ENCODE peak calls at places on chromosomes 3 and 15, in seven cellular contexts. R is anterior cingulate cortex; G is T-helper 2 cell; Y is stimulated activated CD8-positive, alpha-beta memory T cell treated with anti-CD3 and anti-CD28 coated beads, Interleukin-4, amount 100 ng/mL, for 4 hours; H is K562; A is brain pericyte; Z is psoas muscle. F is an unnamed sample.

GRCh38 chr3:11096266-11097135 is 57.8 kb upstream of the HRH1 start:
- DNase-seq in R (peak), G (no peak), Y (peak), H (peak), A (peak), Z (peak), F (peak)

GRCh38 chr3:167066977-167067843 is 312.9 kb downstream of the ZBBX start:
- DNase-seq in R (no peak), G (no peak), Y (no peak), H (no peak), A (no peak), Z (no peak), F (no peak)

GRCh38 chr15:64247535-64247905 is 84.7 kb upstream of the PPIB start:
- DNase-seq in R (no peak), G (no peak), Y (no peak), H (no peak), A (no peak), Z (no peak), F (no peak)

GRCh38 chr15:40282870-40283614 is at the start of gene ANKRD63:
- DNase-seq in R (no peak), G (peak), Y (no peak), H (peak), A (no peak), Z (peak), F (peak)

GRCh38 chr3:147038456-147038855 is 367.9 kb downstream of the ZIC4 start:
- DNase-seq in R (no peak), G (no peak), Y (no peak), H (no peak), A (no peak), Z (no peak), F (no peak)

GRCh38 chr3:42742688-42743087 is 30.4 kb downstream of the CCDC13 start:
- DNase-seq in R (no peak), G (no peak), Y (no peak), H (no peak), A (no peak), Z (no peak), F (no peak)

GRCh38 chr3:47578119-47578630 is 490 bp downstream of the CSPG5 start:
- DNase-seq in R (peak), G (peak), Y (no peak), H (peak), A (no peak), Z (peak), F (peak)

GRCh38 chr15:41919954-41920538 is 26.2 kb upstream of the SPTBN5 start:
- DNase-seq in R (no peak), G (no peak), Y (no peak), H (no peak), A (peak), Z (no peak), F (no peak)

GRCh38 chr15:71294636-71295241 is 179.5 kb downstream of the THSD4 start:
- DNase-seq in R (no peak), G (no peak), Y (no peak), H (no peak), A (no peak), Z (no peak), F (no peak)

GRCh38 chr3:98630416-98630815 is 37.0 kb upstream of the CPOX start:
- DNase-seq in R (no peak), G (no peak), Y (no peak), H (no peak), A (no peak), Z (no peak), F (no peak)

GRCh38 chr15:57631386-57632110 is 39.8 kb downstream of the MYZAP start:
- DNase-seq in R (no peak), G (no peak), Y (no peak), H (no peak), A (no peak), Z (no peak), F (no peak)

GRCh38 chr3:44198265-44198956 is 43.3 kb upstream of the TOPAZ1 start:
- DNase-seq in R (no peak), G (peak), Y (peak), H (peak), A (peak), Z (peak), F (peak)

GRCh38 chr15:65423977-65424679 is 1.4 kb upstream of the IGDCC4 start:
- DNase-seq in R (no peak), G (no peak), Y (no peak), H (peak), A (no peak), Z (no peak), F (no peak)

GRCh38 chr15:75761446-75762356 is 49.1 kb upstream of the CSPG4 start:
- DNase-seq in R (no peak), G (no peak), Y (no peak), H (no peak), A (no peak), Z (no peak), F (no peak)

GRCh38 chr3:109548192-109548938 is 211.0 kb upstream of the DPPA4 start:
- DNase-seq in R (no peak), G (no peak), Y (no peak), H (no peak), A (no peak), Z (no peak), F (no peak)

GRCh38 chr3:149713730-149714654 is 38.3 kb downstream of the COMMD2 start:
- DNase-seq in R (no peak), G (no peak), Y (no peak), H (no peak), A (no peak), Z (no peak), F (peak)

GRCh38 chr3:17479681-17480405 is 262.6 kb downstream of the TBC1D5 start:
- DNase-seq in R (no peak), G (no peak), Y (no peak), H (no peak), A (no peak), Z (no peak), F (no peak)

GRCh38 chr3:94036909-94037507 is 8.6 kb upstream of the STX19 start:
- DNase-seq in R (no peak), G (no peak), Y (no peak), H (peak), A (no peak), Z (no peak), F (peak)

GRCh38 chr3:177300039-177300833 is 103.0 kb upstream of the TBL1XR1 start:
- DNase-seq in R (no peak), G (no peak), Y (no peak), H (peak), A (no peak), Z (no peak), F (no peak)

GRCh38 chr15:99717129-99718024 is 15.9 kb downstream of the LYSMD4 start:
- DNase-seq in R (no peak), G (no peak), Y (no peak), H (no peak), A (no peak), Z (no peak), F (no peak)

GRCh38 chr3:46646700-46647099 is 34.4 kb downstream of the FAM240A start:
- DNase-seq in R (no peak), G (no peak), Y (no peak), H (no peak), A (no peak), Z (no peak), F (no peak)

F was measured in H7.